ENCODE peak calls at places on chromosomes 1 and 21, in nine cellular contexts. O is transverse colon, R is breast epithelium, E is heart left ventricle, V is stomach, H is tibial artery, L is ascending aorta, W is cardiac muscle cell, Y is astrocyte. Z is an unnamed sample.

GRCh38 chr1:185694081-185694480 is 40.1 kb upstream of the HMCN1 start:
- DNase-seq in O (peak; percentile 30), R (no peak), E (no peak), V (no peak), H (no peak), L (no peak), W (no peak), Y (no peak), Z (no peak)

GRCh38 chr1:71196685-71197084 is 115.8 kb upstream of the ZRANB2 start:
- DNase-seq in O (no peak), R (no peak), E (no peak), V (no peak), H (no peak), L (no peak), W (no peak), Y (peak; percentile 3), Z (no peak)

GRCh38 chr1:77538956-77539509 is 143.4 kb downstream of the ZZZ3 start:
- DNase-seq in O (peak; percentile 10), R (no peak), E (no peak), V (no peak), H (peak; percentile 47), L (no peak), W (no peak), Y (peak; percentile 90), Z (no peak)

GRCh38 chr1:205360166-205360565 is 3.4 kb upstream of the KLHDC8A start:
- DNase-seq in O (no peak), R (no peak), E (no peak), V (no peak), H (no peak), L (no peak), W (no peak), Y (no peak), Z (no peak)

GRCh38 chr1:234239515-234239914 is 133.7 kb upstream of the COA6 start:
- DNase-seq in O (no peak), R (no peak), E (no peak), V (no peak), H (no peak), L (no peak), W (no peak), Y (no peak), Z (no peak)

GRCh38 chr1:32052887-32053286 is 19.9 kb upstream of the TMEM39B start:
- DNase-seq in O (no peak), R (no peak), E (no peak), V (no peak), H (no peak), L (no peak), W (no peak), Y (peak; percentile 32), Z (no peak)

GRCh38 chr1:79259390-79260336 is 253.1 kb upstream of the ADGRL4 start:
- DNase-seq in O (no peak), R (no peak), E (no peak), V (no peak), H (no peak), L (no peak), W (peak; percentile 32), Y (peak; percentile 16), Z (no peak)

GRCh38 chr21:33690874-33691273 is 48.6 kb downstream of the ITSN1 start:
- DNase-seq in O (no peak), R (no peak), E (no peak), V (no peak), H (no peak), L (no peak), W (no peak), Y (no peak), Z (no peak)

GRCh38 chr1:214241060-214241459 is 39.9 kb upstream of the SMYD2 start:
- DNase-seq in O (no peak), R (no peak), E (no peak), V (no peak), H (no peak), L (no peak), W (no peak), Y (no peak), Z (no peak)

GRCh38 chr1:235090406-235091069 is 38.1 kb downstream of the TOMM20 start:
- DNase-seq in O (no peak), R (no peak), E (no peak), V (no peak), H (no peak), L (no peak), W (peak; percentile 55), Y (peak; percentile 74), Z (no peak)

GRCh38 chr1:180291004-180291403 is 60.9 kb downstream of the LHX4 start:
- DNase-seq in O (no peak), R (no peak), E (no peak), V (no peak), H (no peak), L (no peak), W (no peak), Y (no peak), Z (no peak)

GRCh38 chr21:36701912-36702621 is 3.2 kb downstream of the SIM2 start:
- DNase-seq in O (no peak), R (no peak), E (no peak), V (no peak), H (no peak), L (no peak), W (no peak), Y (no peak), Z (no peak)

GRCh38 chr1:163093579-163093978 is 24.4 kb downstream of the RGS4 start:
- DNase-seq in O (no peak), R (no peak), E (no peak), V (no peak), H (no peak), L (no peak), W (no peak), Y (no peak), Z (no peak)

GRCh38 chr21:32426592-32427051 is 14.1 kb downstream of the EVA1C start:
- DNase-seq in O (no peak), R (no peak), E (no peak), V (no peak), H (no peak), L (no peak), W (no peak), Y (peak; percentile 81), Z (no peak)

GRCh38 chr1:180257028-180257386 is 26.9 kb downstream of the LHX4 start:
- DNase-seq in O (no peak), R (no peak), E (no peak), V (no peak), H (no peak), L (no peak), W (no peak), Y (no peak), Z (no peak)

GRCh38 chr1:7042322-7043231 is 257.3 kb downstream of the CAMTA1 start:
- DNase-seq in O (no peak), R (no peak), E (no peak), V (no peak), H (no peak), L (no peak), W (peak; percentile 45), Y (peak; percentile 5), Z (no peak)

GRCh38 chr1:206419783-206420182 is 50.5 kb upstream of the IKBKE start:
- DNase-seq in O (no peak), R (no peak), E (no peak), V (no peak), H (no peak), L (no peak), W (no peak), Y (peak; percentile 69), Z (no peak)
- H3K36me3 ChIP-seq in O (no peaks in the 10 kb centered on the region), R (no peaks in the 10 kb centered on the region), E (no peaks in the 10 kb centered on the region), V (peaks cover 62% of the 10 kb centered on the region), H (peaks cover 30% of the 10 kb centered on the region), L (peaks cover 63% of the 10 kb centered on the region), W (peaks cover 6% of the 10 kb centered on the region), Y (peaks cover 8% of the 10 kb centered on the region), Z (peaks cover 2% of the 10 kb centered on the region)

DNA sequence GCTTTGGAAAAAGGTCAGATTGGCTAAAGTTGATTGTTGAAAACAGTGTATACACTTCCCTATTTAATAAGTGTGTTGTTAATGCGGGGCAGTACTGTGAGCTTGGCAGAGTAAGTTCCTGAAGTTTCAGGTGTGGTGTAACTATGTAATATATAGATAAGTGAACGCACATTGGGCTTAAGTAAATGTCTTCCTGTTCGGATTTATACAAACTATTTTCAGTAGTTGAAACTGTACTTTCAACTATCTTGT is 854 bp downstream of the ZBTB37 start:
- DNase-seq in O (no peak), R (no peak), E (no peak), V (no peak), H (no peak), L (no peak), W (no peak), Y (no peak), Z (no peak)
- H3K4me1 ChIP-seq in O (peaks cover 35% of the 10 kb centered on the region), R (peaks cover 4% of the 10 kb centered on the region), E (peaks cover 40% of the 10 kb centered on the region), V (peaks cover 28% of the 10 kb centered on the region), H (peaks cover 12% of the 10 kb centered on the region), L (peaks cover 4% of the 10 kb centered on the region), W (peaks cover 19% of the 10 kb centered on the region), Y (peaks cover 6% of the 10 kb centered on the region), Z (peaks cover 5% of the 10 kb centered on the region)

DNA sequence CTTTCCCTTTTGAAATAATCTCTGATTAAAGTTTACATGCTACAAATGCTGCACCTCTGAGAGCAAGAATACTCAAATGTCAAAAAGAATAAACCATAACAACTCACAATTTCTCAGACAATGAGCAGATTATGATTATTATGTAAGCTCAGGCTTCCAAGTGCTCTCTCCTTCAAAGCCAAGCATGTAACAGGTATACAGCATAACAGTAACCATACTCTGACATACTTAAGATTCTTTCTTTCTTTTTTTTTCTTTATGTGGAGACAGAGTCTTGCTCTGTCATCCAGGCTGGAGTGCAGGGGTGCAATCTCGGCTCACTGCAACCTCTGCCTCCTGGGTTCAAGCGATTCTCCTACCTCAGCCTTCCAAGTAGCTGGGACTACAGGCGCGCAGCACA is 155.4 kb downstream of the EIF4G3 start:
- DNase-seq in O (no peak), R (no peak), E (no peak), V (no peak), H (no peak), L (no peak), W (no peak), Y (no peak), Z (no peak)
- TF ChIP-seq CTCF in O (no peak), R (no peak), E (no peak), V (no peak), H (no peak), L (no peak), W (no peak), Y (no peak), Z (no peak)

GRCh38 chr1:37845049-37845646 is 14.2 kb downstream of the MTF1 start:
- DNase-seq in O (no peak), R (no peak), E (no peak), V (no peak), H (no peak), L (no peak), W (no peak), Y (no peak), Z (no peak)

GRCh38 chr1:37841652-37842051 is 17.7 kb downstream of the MTF1 start:
- DNase-seq in O (no peak), R (no peak), E (no peak), V (no peak), H (no peak), L (no peak), W (no peak), Y (no peak), Z (no peak)

GRCh38 chr1:37840711-37841110 is 18.7 kb downstream of the MTF1 start:
- DNase-seq in O (no peak), R (no peak), E (no peak), V (no peak), H (no peak), L (no peak), W (no peak), Y (no peak), Z (no peak)

DNA sequence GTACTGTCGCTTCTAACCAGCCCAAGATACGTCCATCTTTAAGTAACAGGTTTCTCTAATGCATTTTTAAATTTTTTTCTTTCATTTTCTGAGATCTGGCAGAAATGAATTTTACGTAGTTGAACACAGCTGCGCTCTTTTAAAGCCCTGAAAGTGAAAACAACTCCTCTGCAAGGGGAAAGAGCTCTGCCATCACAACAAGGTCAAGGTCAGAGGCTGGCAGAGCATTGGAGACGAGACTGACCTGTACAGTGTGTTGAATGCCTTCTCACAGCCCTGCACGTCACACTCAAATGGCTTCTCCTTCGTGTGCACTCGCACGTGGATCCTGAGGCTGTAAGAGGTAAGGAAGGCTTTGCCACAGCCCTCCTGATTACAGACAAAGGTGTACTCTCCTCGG is 19.7 kb downstream of the MTF1 start:
- DNase-seq in O (no peak), R (no peak), E (no peak), V (no peak), H (no peak), L (no peak), W (no peak), Y (no peak), Z (no peak)
- H3K36me3 ChIP-seq in O (peaks cover 1% of the 10 kb centered on the region), R (peaks cover 8% of the 10 kb centered on the region), E (peaks cover 17% of the 10 kb centered on the region), V (peaks cover 79% of the 10 kb centered on the region), H (peaks cover 37% of the 10 kb centered on the region), L (peaks cover 55% of the 10 kb centered on the region), W (peaks cover 30% of the 10 kb centered on the region), Y (peaks cover 30% of the 10 kb centered on the region), Z (peaks cover 1% of the 10 kb centered on the region)

Z was measured in right lobe of liver.